ENCODE peak calls at places on chromosomes 12 and 14, in four cellular contexts. O, X, Z and G are unnamed samples.

GRCh38 chr12:22275847-22276246 is 58.7 kb downstream of the ST8SIA1 start:
- DNase-seq in O (no peak), X (no peak), Z (peak; percentile 31), G (peak; percentile 87)

GRCh38 chr14:24377660-24378059 is 9.7 kb downstream of the NFATC4 start:
- DNase-seq in X (no peak), O (no peak), Z (no peak), G (no peak)

GRCh38 chr12:125203145-125203765 is 138.0 kb downstream of the AACS start:
- DNase-seq in X (peak; percentile 9), Z (no peak), O (no peak), G (no peak)

GRCh38 chr14:65502676-65503124 is 90.2 kb downstream of the FUT8 start:
- DNase-seq in Z (no peak), X (no peak), O (peak; percentile 62), G (no peak)

GRCh38 chr12:3888654-3889053 is 15.5 kb upstream of the PARP11 start:
- DNase-seq in Z (no peak), O (no peak), X (no peak), G (no peak)

GRCh38 chr12:48027183-48028002 is 23.1 kb upstream of the COL2A1 start:
- DNase-seq in Z (no peak), O (no peak), X (no peak), G (no peak)

GRCh38 chr14:74955229-74955999 is at the start of gene PGF:
- DNase-seq in O (no peak), Z (no peak), X (no peak), G (no peak)

GRCh38 chr12:6383572-6384498 is at the start of gene LTBR:
- DNase-seq in O (no peak), Z (no peak), X (peak; percentile 83), G (no peak)

GRCh38 chr12:121611306-121611705 is 15.0 kb upstream of the ORAI1 start:
- DNase-seq in Z (no peak), X (no peak), O (no peak), G (no peak)

GRCh38 chr12:64894827-64895475 is 70.5 kb downstream of the TBC1D30 start:
- DNase-seq in Z (no peak), O (no peak), X (no peak), G (no peak)

GRCh38 chr12:89270548-89270947 is 81.8 kb downstream of the DUSP6 start:
- DNase-seq in X (no peak), Z (no peak), O (no peak), G (no peak)

GRCh38 chr14:83849999-83850611 is 1679.8 kb upstream of the FLRT2 start:
- DNase-seq in Z (no peak), X (no peak), O (no peak), G (no peak)

GRCh38 chr14:58805057-58805456 is 167.3 kb downstream of the DACT1 start:
- DNase-seq in X (no peak), O (no peak), Z (no peak), G (no peak)

GRCh38 chr14:33848706-33849454 is 102.0 kb downstream of the EGLN3 start:
- DNase-seq in Z (peak; percentile 86), X (peak; percentile 81), O (no peak), G (peak; percentile 82)

GRCh38 chr12:100845095-100845494 is 50.5 kb downstream of the ANO4 start:
- DNase-seq in Z (no peak), O (no peak), X (peak; percentile 1), G (no peak)

GRCh38 chr12:27347779-27348178 is 15.1 kb downstream of the BMAL2 start:
- DNase-seq in Z (no peak), X (no peak), O (no peak), G (no peak)

GRCh38 chr14:61090432-61091216 is 109.6 kb downstream of the SLC38A6 start:
- DNase-seq in O (no peak), Z (no peak), X (no peak), G (no peak)

GRCh38 chr12:64431791-64432190 is 20.1 kb upstream of the TBK1 start:
- DNase-seq in Z (no peak), X (no peak), O (no peak), G (no peak)

GRCh38 chr14:88729159-88729558 is 63.6 kb downstream of the EML5 start:
- DNase-seq in X (no peak), O (no peak), Z (no peak), G (no peak)

GRCh38 chr14:99940064-99940463 is 125.2 kb upstream of the EVL start:
- DNase-seq in O (no peak), X (no peak), Z (no peak), G (no peak)

GRCh38 chr12:123761841-123762714 is at the start of gene DNAH10:
- DNase-seq in O (peak; percentile 4), X (peak; percentile 39), Z (peak; percentile 33), G (peak; percentile 48)

GRCh38 chr12:105704788-105705187 is 374.3 kb downstream of the C12orf75 start:
- DNase-seq in O (no peak), Z (no peak), X (no peak), G (no peak)

GRCh38 chr12:32920506-32921085 is 24.0 kb upstream of the PKP2 start:
- DNase-seq in O (no peak), Z (no peak), X (no peak), G (no peak)

GRCh38 chr14:34174973-34175372 is 224.1 kb upstream of the EGLN3 start:
- DNase-seq in X (no peak), O (no peak), Z (no peak), G (no peak)

GRCh38 chr14:22691171-22691570 is 47.0 kb upstream of the OR6J1 start:
- DNase-seq in Z (no peak), O (no peak), X (no peak), G (no peak)

GRCh38 chr12:109946505-109946904 is 46.4 kb downstream of the TCHP start:
- DNase-seq in Z (no peak), O (no peak), X (no peak), G (peak; percentile 52)

GRCh38 chr14:55721353-55721752 is 141.3 kb downstream of the KTN1 start:
- DNase-seq in X (no peak), Z (no peak), O (no peak), G (no peak)

GRCh38 chr12:16622315-16622714 is 16.4 kb upstream of the LMO3 start:
- DNase-seq in Z (no peak), O (no peak), X (no peak), G (no peak)

GRCh38 chr14:86935241-86935640 is 1057.7 kb downstream of the GALC start:
- DNase-seq in O (no peak), X (no peak), Z (no peak), G (no peak)

GRCh38 chr12:53844989-53845836 is 93.4 kb upstream of the HOXC13 start:
- DNase-seq in O (no peak), Z (no peak), X (no peak), G (no peak)

GRCh38 chr12:56724660-56724988 is 475 bp downstream of the NACA start:
- DNase-seq in Z (no peak), X (no peak), O (no peak), G (no peak)

GRCh38 chr14:52068741-52069616 is at the start of gene NID2:
- DNase-seq in Z (peak; percentile 63), X (peak; percentile 20), O (no peak), G (peak; percentile 76)

GRCh38 chr14:31070431-31070830 is 44.3 kb upstream of the STRN3 start:
- DNase-seq in O (no peak), Z (no peak), X (no peak), G (no peak)

GRCh38 chr12:71195338-71195896 is 37.6 kb upstream of the TSPAN8 start:
- DNase-seq in O (no peak), Z (no peak), X (no peak), G (no peak)

GRCh38 chr14:52007637-52008036 is 18.3 kb downstream of the RTRAF start:
- DNase-seq in Z (no peak), O (no peak), X (peak; percentile 15), G (no peak)

GRCh38 chr14:20657216-20658211 is 16.0 kb upstream of the OR6S1 start:
- DNase-seq in Z (peak; percentile 92), O (no peak), X (peak; percentile 56), G (no peak)

GRCh38 chr12:125519026-125519651 is 453.9 kb downstream of the AACS start:
- DNase-seq in O (no peak), Z (no peak), X (no peak), G (no peak)

GRCh38 chr12:87866602-87867292 is 162.5 kb downstream of the C12orf50 start:
- DNase-seq in O (no peak), X (peak; percentile 14), Z (no peak), G (no peak)
- TF ChIP-seq SUZ12 in O (no peak), X (no peak), Z (no peak), G (no peak)

GRCh38 chr14:32343926-32344430 is 14.9 kb downstream of the AKAP6 start:
- DNase-seq in Z (no peak), X (no peak), O (no peak), G (no peak)
- H3K9ac ChIP-seq in Z (no peak overlapping the region), X (no peak overlapping the region), O (no peak overlapping the region), G (no peak overlapping the region)

DNA sequence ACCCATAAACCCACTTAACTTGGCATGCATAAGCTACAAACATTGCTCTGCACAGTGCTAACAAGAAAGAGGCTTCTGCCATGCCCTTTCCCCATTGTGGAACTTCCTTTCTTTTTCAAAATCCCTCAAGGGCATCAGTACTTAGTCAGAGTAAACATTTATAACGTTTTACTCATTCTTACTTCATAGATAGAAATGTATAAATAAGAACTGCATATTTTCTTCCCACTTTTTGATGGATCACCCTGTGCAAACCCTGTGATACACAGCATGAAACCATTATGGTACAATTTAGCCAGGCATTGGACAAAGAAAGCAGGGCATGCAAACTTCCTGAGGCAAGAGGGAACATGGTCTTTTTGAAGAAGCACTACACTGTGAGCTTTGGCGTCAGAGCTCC is 113.8 kb upstream of the FOXG1 start:
- DNase-seq in O (no peak), X (no peak), Z (no peak), G (no peak)
- TF ChIP-seq ZNF274 in O (no peak), X (no peak), Z (no peak), G (no peak)

GRCh38 chr12:52529417-52529816 is 9.2 kb upstream of the KRT5 start:
- DNase-seq in Z (no peak), O (no peak), X (no peak), G (no peak)
- TF ChIP-seq SUZ12 in Z (no peak), O (no peak), X (no peak), G (no peak)

DNA sequence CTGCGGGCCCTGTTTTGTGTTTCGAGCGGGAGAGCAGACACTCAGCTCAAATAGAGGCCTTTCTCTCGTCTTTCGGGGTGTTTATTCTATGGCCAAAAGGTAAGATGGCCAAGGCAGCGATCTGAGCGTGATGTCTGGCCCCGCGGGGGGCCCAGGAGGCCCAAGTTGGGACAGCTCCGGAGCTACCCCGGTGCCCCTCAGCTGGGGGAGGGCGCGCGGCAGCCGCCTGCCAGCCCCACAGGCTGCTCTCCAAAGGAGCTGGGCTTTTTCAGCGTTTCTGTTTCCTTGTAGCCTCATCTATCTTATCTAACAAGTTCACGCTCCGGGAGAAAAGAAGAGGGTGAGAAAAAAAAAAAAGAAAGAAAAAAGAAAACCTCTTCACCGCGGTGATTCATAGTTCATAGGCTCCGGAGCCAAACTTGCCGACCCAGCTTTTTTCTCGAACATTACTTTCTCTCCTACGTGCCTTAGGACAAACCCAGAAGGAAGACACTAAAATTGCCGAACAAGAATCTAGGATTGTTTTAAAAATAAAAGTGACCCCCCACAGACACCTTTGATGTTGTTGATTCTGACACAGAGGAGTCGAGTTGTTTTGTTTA is 7.4 kb upstream of the FOXG1 start:
- DNase-seq in X (no peak), O (no peak), Z (no peak), G (no peak)
- H3K9ac ChIP-seq in X (no peak overlapping the region), O (no peak overlapping the region), Z (no peak overlapping the region), G (no peak overlapping the region)

GRCh38 chr14:70254476-70254961 is 65.8 kb upstream of the SLC8A3 start:
- DNase-seq in Z (no peak), O (no peak), X (peak; percentile 43), G (no peak)
- TF ChIP-seq ZNF274 in Z (no peak), O (no peak), X (peak; percentile 63), G (no peak)